ENCODE peak calls at places on chromosomes 7 and 10, in nine cellular contexts. One of them, this sample, is unnamed.

GRCh38 chr10:54469587-54470323 is 331.3 kb downstream of the PCDH15 start:
- DNase-seq in HFF-Myc: no peak
- DNase-seq in fibroblast of lung: no peak
- DNase-seq in foreskin fibroblast: no peak
- DNase-seq in uterus: no peak
- DNase-seq in upper lobe of right lung: peak
- DNase-seq in right lobe of liver: no peak
- DNase-seq in fibroblast of the aortic adventitia: no peak
- DNase-seq in brain microvascular endothelial cell: no peak
- DNase-seq in this sample: no peak

GRCh38 chr7:132044247-132044646 is 487.8 kb upstream of the PODXL start:
- DNase-seq in HFF-Myc: no peak
- DNase-seq in fibroblast of lung: no peak
- DNase-seq in foreskin fibroblast: no peak
- DNase-seq in uterus: no peak
- DNase-seq in upper lobe of right lung: no peak
- DNase-seq in right lobe of liver: no peak
- DNase-seq in fibroblast of the aortic adventitia: no peak
- DNase-seq in brain microvascular endothelial cell: no peak
- DNase-seq in this sample: no peak

GRCh38 chr7:88835147-88835728 is 39.7 kb upstream of the TEX47 start:
- DNase-seq in HFF-Myc: no peak
- DNase-seq in fibroblast of lung: no peak
- DNase-seq in foreskin fibroblast: peak
- DNase-seq in uterus: no peak
- DNase-seq in upper lobe of right lung: no peak
- DNase-seq in right lobe of liver: no peak
- DNase-seq in fibroblast of the aortic adventitia: peak
- DNase-seq in brain microvascular endothelial cell: peak
- DNase-seq in this sample: peak

GRCh38 chr10:20970044-20970443 is 72.9 kb upstream of the NEBL start:
- DNase-seq in HFF-Myc: no peak
- DNase-seq in fibroblast of lung: peak
- DNase-seq in foreskin fibroblast: peak
- DNase-seq in uterus: no peak
- DNase-seq in upper lobe of right lung: no peak
- DNase-seq in right lobe of liver: no peak
- DNase-seq in fibroblast of the aortic adventitia: peak
- DNase-seq in brain microvascular endothelial cell: peak
- DNase-seq in this sample: peak

GRCh38 chr7:104946338-104946737 is 67.7 kb upstream of the KMT2E start:
- DNase-seq in HFF-Myc: no peak
- DNase-seq in fibroblast of lung: no peak
- DNase-seq in foreskin fibroblast: no peak
- DNase-seq in uterus: no peak
- DNase-seq in upper lobe of right lung: no peak
- DNase-seq in right lobe of liver: no peak
- DNase-seq in fibroblast of the aortic adventitia: no peak
- DNase-seq in brain microvascular endothelial cell: no peak
- DNase-seq in this sample: no peak

GRCh38 chr7:98369726-98370125 is 31.2 kb downstream of the BAIAP2L1 start:
- DNase-seq in HFF-Myc: no peak
- DNase-seq in fibroblast of lung: no peak
- DNase-seq in foreskin fibroblast: no peak
- DNase-seq in uterus: no peak
- DNase-seq in upper lobe of right lung: no peak
- DNase-seq in right lobe of liver: no peak
- DNase-seq in fibroblast of the aortic adventitia: no peak
- DNase-seq in brain microvascular endothelial cell: no peak
- DNase-seq in this sample: no peak

GRCh38 chr7:98213874-98214810 is 2.9 kb downstream of the BHLHA15 start:
- DNase-seq in HFF-Myc: no peak
- DNase-seq in fibroblast of lung: no peak
- DNase-seq in foreskin fibroblast: no peak
- DNase-seq in uterus: no peak
- DNase-seq in upper lobe of right lung: peak
- DNase-seq in right lobe of liver: no peak
- DNase-seq in fibroblast of the aortic adventitia: no peak
- DNase-seq in brain microvascular endothelial cell: no peak
- DNase-seq in this sample: no peak

GRCh38 chr7:145106001-145106400 is 270.1 kb upstream of the TPK1 start:
- DNase-seq in HFF-Myc: no peak
- DNase-seq in fibroblast of lung: peak
- DNase-seq in foreskin fibroblast: no peak
- DNase-seq in uterus: no peak
- DNase-seq in upper lobe of right lung: no peak
- DNase-seq in right lobe of liver: no peak
- DNase-seq in fibroblast of the aortic adventitia: no peak
- DNase-seq in brain microvascular endothelial cell: no peak
- DNase-seq in this sample: no peak

GRCh38 chr10:62652564-62652963 is 152.0 kb upstream of the ADO start:
- DNase-seq in HFF-Myc: no peak
- DNase-seq in fibroblast of lung: no peak
- DNase-seq in foreskin fibroblast: no peak
- DNase-seq in uterus: no peak
- DNase-seq in upper lobe of right lung: no peak
- DNase-seq in right lobe of liver: no peak
- DNase-seq in fibroblast of the aortic adventitia: no peak
- DNase-seq in brain microvascular endothelial cell: no peak
- DNase-seq in this sample: no peak

GRCh38 chr7:97179454-97180104 is 62.1 kb downstream of the SDHAF3 start:
- DNase-seq in HFF-Myc: peak
- DNase-seq in fibroblast of lung: peak
- DNase-seq in foreskin fibroblast: peak
- DNase-seq in uterus: peak
- DNase-seq in upper lobe of right lung: no peak
- DNase-seq in right lobe of liver: peak
- DNase-seq in fibroblast of the aortic adventitia: peak
- DNase-seq in brain microvascular endothelial cell: peak
- DNase-seq in this sample: peak

GRCh38 chr10:103792547-103792946 is 62.8 kb downstream of the SH3PXD2A start:
- DNase-seq in HFF-Myc: no peak
- DNase-seq in fibroblast of lung: no peak
- DNase-seq in foreskin fibroblast: peak
- DNase-seq in uterus: no peak
- DNase-seq in upper lobe of right lung: no peak
- DNase-seq in right lobe of liver: no peak
- DNase-seq in fibroblast of the aortic adventitia: peak
- DNase-seq in brain microvascular endothelial cell: no peak
- DNase-seq in this sample: no peak

GRCh38 chr10:6813876-6814275 is 233.8 kb upstream of the PRKCQ start:
- DNase-seq in HFF-Myc: no peak
- DNase-seq in fibroblast of lung: no peak
- DNase-seq in foreskin fibroblast: no peak
- DNase-seq in uterus: no peak
- DNase-seq in upper lobe of right lung: no peak
- DNase-seq in right lobe of liver: no peak
- DNase-seq in fibroblast of the aortic adventitia: no peak
- DNase-seq in brain microvascular endothelial cell: no peak
- DNase-seq in this sample: no peak

GRCh38 chr7:152735443-152736004 is 24.0 kb upstream of the ACTR3B start:
- DNase-seq in HFF-Myc: peak
- DNase-seq in fibroblast of lung: peak
- DNase-seq in foreskin fibroblast: peak
- DNase-seq in uterus: no peak
- DNase-seq in upper lobe of right lung: no peak
- DNase-seq in right lobe of liver: no peak
- DNase-seq in fibroblast of the aortic adventitia: no peak
- DNase-seq in brain microvascular endothelial cell: no peak
- DNase-seq in this sample: peak

DNA sequence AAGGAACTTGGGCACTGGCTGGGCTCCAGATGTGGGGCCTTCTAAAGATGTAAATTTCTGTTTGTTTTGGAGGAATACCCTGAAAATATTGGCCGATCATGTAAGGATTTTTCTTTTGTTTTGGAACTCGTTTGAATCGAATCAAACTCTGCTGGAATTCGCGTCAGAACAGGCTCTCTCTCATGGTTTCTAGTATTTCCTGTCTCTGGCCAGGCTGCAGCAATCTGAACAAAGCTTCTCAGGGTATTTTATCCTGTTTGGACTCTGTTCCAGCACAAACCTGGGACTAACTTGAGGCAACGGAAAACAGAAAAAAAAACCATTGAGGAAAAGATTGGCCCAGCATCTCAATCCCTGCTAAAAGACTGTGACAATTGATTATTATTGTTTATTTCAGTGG is 340.8 kb upstream of the NRP1 start:
- DNase-seq in HFF-Myc: no peak
- DNase-seq in fibroblast of lung: peak
- DNase-seq in foreskin fibroblast: peak
- DNase-seq in uterus: no peak
- DNase-seq in upper lobe of right lung: no peak
- DNase-seq in right lobe of liver: no peak
- DNase-seq in fibroblast of the aortic adventitia: peak
- DNase-seq in brain microvascular endothelial cell: peak
- DNase-seq in this sample: peak
- H3K4me3 ChIP-seq in HFF-Myc: no peak
- H3K4me3 ChIP-seq in fibroblast of lung: peak
- H3K4me3 ChIP-seq in foreskin fibroblast: peak
- H3K4me3 ChIP-seq in uterus: no peak
- H3K4me3 ChIP-seq in upper lobe of right lung: peak
- H3K4me3 ChIP-seq in right lobe of liver: no peak
- H3K4me3 ChIP-seq in fibroblast of the aortic adventitia: peak
- H3K4me3 ChIP-seq in brain microvascular endothelial cell: no peak
- H3K4me3 ChIP-seq in this sample: peak

DNA sequence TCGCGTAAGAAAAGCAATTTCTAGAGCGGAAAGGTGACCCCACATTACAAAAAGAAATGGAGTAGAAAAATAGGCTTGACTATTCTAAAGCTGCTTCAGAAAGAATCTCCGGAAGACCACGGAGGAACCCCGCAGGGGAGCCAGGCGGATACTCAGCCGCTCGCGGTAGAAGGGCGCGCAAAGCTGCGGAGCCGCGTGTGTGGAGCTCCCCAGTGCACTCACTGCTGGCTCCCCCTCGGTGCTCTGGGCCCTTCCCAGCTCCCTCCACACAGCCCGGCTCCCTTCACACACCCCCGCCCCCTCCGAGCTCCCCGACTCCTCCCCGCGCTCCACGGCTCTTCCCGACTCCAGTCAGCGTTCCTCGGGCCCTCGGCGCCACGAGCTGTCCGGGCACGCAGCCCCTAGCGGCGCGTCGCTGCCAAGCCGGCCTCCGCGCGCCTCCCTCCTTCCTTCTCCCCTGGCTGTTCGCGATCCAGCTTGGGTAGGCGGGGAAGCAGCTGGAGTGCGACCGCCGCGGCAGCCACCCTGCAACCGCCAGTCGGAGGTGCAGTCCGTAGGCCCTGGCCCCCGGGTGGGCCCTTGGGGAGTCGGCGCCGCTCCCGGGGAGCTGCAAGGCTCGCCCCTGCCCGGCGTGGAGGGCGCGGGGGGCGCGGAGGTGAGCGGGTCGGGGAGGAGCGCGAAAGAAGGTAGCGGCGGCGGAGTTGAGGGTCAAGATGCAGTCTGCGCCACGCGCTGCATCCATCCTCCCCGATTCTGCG is at the start of gene STEAP2:
- DNase-seq in HFF-Myc: peak
- DNase-seq in fibroblast of lung: peak
- DNase-seq in foreskin fibroblast: peak
- DNase-seq in uterus: peak
- DNase-seq in upper lobe of right lung: peak
- DNase-seq in right lobe of liver: peak
- DNase-seq in fibroblast of the aortic adventitia: peak
- DNase-seq in brain microvascular endothelial cell: peak
- DNase-seq in this sample: peak
- H3K4me3 ChIP-seq in HFF-Myc: peak
- H3K4me3 ChIP-seq in fibroblast of lung: peak
- H3K4me3 ChIP-seq in foreskin fibroblast: peak
- H3K4me3 ChIP-seq in uterus: peak
- H3K4me3 ChIP-seq in upper lobe of right lung: peak
- H3K4me3 ChIP-seq in right lobe of liver: peak
- H3K4me3 ChIP-seq in fibroblast of the aortic adventitia: peak
- H3K4me3 ChIP-seq in brain microvascular endothelial cell: peak
- H3K4me3 ChIP-seq in this sample: peak

GRCh38 chr7:78167825-78168224 is 369.3 kb downstream of the PHTF2 start:
- DNase-seq in HFF-Myc: no peak
- DNase-seq in fibroblast of lung: no peak
- DNase-seq in foreskin fibroblast: no peak
- DNase-seq in uterus: no peak
- DNase-seq in upper lobe of right lung: no peak
- DNase-seq in right lobe of liver: no peak
- DNase-seq in fibroblast of the aortic adventitia: no peak
- DNase-seq in brain microvascular endothelial cell: no peak
- DNase-seq in this sample: no peak

GRCh38 chr7:78165454-78165853 is 366.9 kb downstream of the PHTF2 start:
- DNase-seq in HFF-Myc: no peak
- DNase-seq in fibroblast of lung: no peak
- DNase-seq in foreskin fibroblast: no peak
- DNase-seq in uterus: no peak
- DNase-seq in upper lobe of right lung: no peak
- DNase-seq in right lobe of liver: no peak
- DNase-seq in fibroblast of the aortic adventitia: no peak
- DNase-seq in brain microvascular endothelial cell: no peak
- DNase-seq in this sample: no peak

GRCh38 chr7:78168869-78169268 is 370.3 kb downstream of the PHTF2 start:
- DNase-seq in HFF-Myc: no peak
- DNase-seq in fibroblast of lung: no peak
- DNase-seq in foreskin fibroblast: no peak
- DNase-seq in uterus: no peak
- DNase-seq in upper lobe of right lung: no peak
- DNase-seq in right lobe of liver: no peak
- DNase-seq in fibroblast of the aortic adventitia: no peak
- DNase-seq in brain microvascular endothelial cell: no peak
- DNase-seq in this sample: no peak

GRCh38 chr7:78161781-78162180 is 363.2 kb downstream of the PHTF2 start:
- DNase-seq in HFF-Myc: no peak
- DNase-seq in fibroblast of lung: no peak
- DNase-seq in foreskin fibroblast: no peak
- DNase-seq in uterus: no peak
- DNase-seq in upper lobe of right lung: no peak
- DNase-seq in right lobe of liver: no peak
- DNase-seq in fibroblast of the aortic adventitia: no peak
- DNase-seq in brain microvascular endothelial cell: no peak
- DNase-seq in this sample: no peak

DNA sequence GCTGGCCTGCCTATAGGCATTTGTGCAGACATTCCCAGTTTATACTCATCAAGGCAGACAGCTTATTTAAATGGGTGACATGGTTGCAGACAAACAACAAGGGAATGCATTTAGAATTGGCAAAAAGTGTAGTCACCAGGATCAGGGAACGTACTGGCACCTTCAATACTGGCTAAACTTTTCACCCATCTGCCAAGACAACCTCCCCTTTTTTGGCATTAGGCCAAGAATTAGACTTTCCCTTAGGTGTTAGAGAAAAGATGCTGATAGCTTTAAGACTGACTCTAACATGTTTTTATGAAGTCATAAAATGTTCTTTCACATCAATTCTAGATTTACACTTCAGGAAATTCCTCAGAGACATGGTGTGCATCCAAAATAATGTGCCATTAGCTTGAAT is 365.9 kb downstream of the PHTF2 start:
- DNase-seq in HFF-Myc: no peak
- DNase-seq in fibroblast of lung: no peak
- DNase-seq in foreskin fibroblast: no peak
- DNase-seq in uterus: no peak
- DNase-seq in upper lobe of right lung: no peak
- DNase-seq in right lobe of liver: no peak
- DNase-seq in fibroblast of the aortic adventitia: peak
- DNase-seq in brain microvascular endothelial cell: no peak
- DNase-seq in this sample: no peak
- H3K4me3 ChIP-seq in HFF-Myc: no peak
- H3K4me3 ChIP-seq in fibroblast of lung: no peak
- H3K4me3 ChIP-seq in foreskin fibroblast: no peak
- H3K4me3 ChIP-seq in uterus: no peak
- H3K4me3 ChIP-seq in upper lobe of right lung: no peak
- H3K4me3 ChIP-seq in right lobe of liver: no peak
- H3K4me3 ChIP-seq in fibroblast of the aortic adventitia: no peak
- H3K4me3 ChIP-seq in brain microvascular endothelial cell: no peak
- H3K4me3 ChIP-seq in this sample: no peak

GRCh38 chr10:15579605-15580004 is 140.1 kb downstream of the ITGA8 start:
- DNase-seq in HFF-Myc: no peak
- DNase-seq in fibroblast of lung: peak
- DNase-seq in foreskin fibroblast: peak
- DNase-seq in uterus: no peak
- DNase-seq in upper lobe of right lung: no peak
- DNase-seq in right lobe of liver: no peak
- DNase-seq in fibroblast of the aortic adventitia: peak
- DNase-seq in brain microvascular endothelial cell: no peak
- DNase-seq in this sample: peak
- H3K4me3 ChIP-seq in HFF-Myc: no peak
- H3K4me3 ChIP-seq in fibroblast of lung: peak
- H3K4me3 ChIP-seq in foreskin fibroblast: no peak
- H3K4me3 ChIP-seq in uterus: no peak
- H3K4me3 ChIP-seq in upper lobe of right lung: no peak
- H3K4me3 ChIP-seq in right lobe of liver: no peak
- H3K4me3 ChIP-seq in fibroblast of the aortic adventitia: no peak
- H3K4me3 ChIP-seq in brain microvascular endothelial cell: no peak
- H3K4me3 ChIP-seq in this sample: peak